ENCODE peak calls at places on chromosome 4, in five cellular contexts. One of them, this sample, is unnamed.

GRCh38 chr4:121072836-121073362 is 564 bp upstream of the NDNF start:
- DNase-seq in GM12878: no peak
- DNase-seq in SK-N-SH: peak; percentile 25
- DNase-seq in HepG2: no peak
- DNase-seq in K562: no peak
- DNase-seq in this sample: no peak

GRCh38 chr4:11904117-11904535 is 475.4 kb upstream of the HS3ST1 start:
- DNase-seq in GM12878: no peak
- DNase-seq in SK-N-SH: no peak
- DNase-seq in HepG2: no peak
- DNase-seq in K562: no peak
- DNase-seq in this sample: no peak

GRCh38 chr4:158758142-158758541 is 10.7 kb upstream of the FNIP2 start:
- DNase-seq in GM12878: no peak
- DNase-seq in SK-N-SH: no peak
- DNase-seq in HepG2: no peak
- DNase-seq in K562: no peak
- DNase-seq in this sample: peak; percentile 54

GRCh38 chr4:87579478-87579877 is 28.9 kb upstream of the DSPP start:
- DNase-seq in GM12878: no peak
- DNase-seq in SK-N-SH: peak; percentile 41
- DNase-seq in HepG2: no peak
- DNase-seq in K562: no peak
- DNase-seq in this sample: no peak

GRCh38 chr4:88159137-88159725 is 792 bp upstream of the ABCG2 start:
- DNase-seq in GM12878: no peak
- DNase-seq in SK-N-SH: no peak
- DNase-seq in HepG2: peak; percentile 44
- DNase-seq in K562: no peak
- DNase-seq in this sample: no peak

GRCh38 chr4:5139141-5139540 is 87.9 kb downstream of the STK32B start:
- DNase-seq in GM12878: no peak
- DNase-seq in SK-N-SH: no peak
- DNase-seq in HepG2: no peak
- DNase-seq in K562: no peak
- DNase-seq in this sample: no peak

GRCh38 chr4:78414116-78414515 is 137.5 kb upstream of the ANXA3 start:
- DNase-seq in GM12878: no peak
- DNase-seq in SK-N-SH: no peak
- DNase-seq in HepG2: no peak
- DNase-seq in K562: no peak
- DNase-seq in this sample: no peak

GRCh38 chr4:153488006-153488718 is 22.0 kb downstream of the TMEM131L start:
- DNase-seq in GM12878: peak; percentile 94
- DNase-seq in SK-N-SH: no peak
- DNase-seq in HepG2: no peak
- DNase-seq in K562: no peak
- DNase-seq in this sample: peak; percentile 53

GRCh38 chr4:99013402-99013843 is 17.9 kb downstream of the METAP1 start:
- DNase-seq in GM12878: no peak
- DNase-seq in SK-N-SH: no peak
- DNase-seq in HepG2: peak; percentile 57
- DNase-seq in K562: no peak
- DNase-seq in this sample: peak; percentile 4

GRCh38 chr4:106766519-106766918 is 269.6 kb downstream of the DKK2 start:
- DNase-seq in GM12878: no peak
- DNase-seq in SK-N-SH: no peak
- DNase-seq in HepG2: no peak
- DNase-seq in K562: no peak
- DNase-seq in this sample: no peak

GRCh38 chr4:145881991-145882390 is 56.6 kb downstream of the ZNF827 start:
- DNase-seq in GM12878: no peak
- DNase-seq in SK-N-SH: no peak
- DNase-seq in HepG2: no peak
- DNase-seq in K562: no peak
- DNase-seq in this sample: no peak

GRCh38 chr4:176534566-176534965 is 214.8 kb downstream of the SPCS3 start:
- DNase-seq in GM12878: no peak
- DNase-seq in SK-N-SH: no peak
- DNase-seq in HepG2: no peak
- DNase-seq in K562: no peak
- DNase-seq in this sample: peak; percentile 95

GRCh38 chr4:126719803-126720202 is 913.0 kb upstream of the INTU start:
- DNase-seq in GM12878: no peak
- DNase-seq in SK-N-SH: no peak
- DNase-seq in HepG2: no peak
- DNase-seq in K562: no peak
- DNase-seq in this sample: no peak

GRCh38 chr4:104524591-104524990 is 29.9 kb upstream of the CXXC4 start:
- DNase-seq in GM12878: no peak
- DNase-seq in SK-N-SH: no peak
- DNase-seq in HepG2: no peak
- DNase-seq in K562: no peak
- DNase-seq in this sample: peak; percentile 43

GRCh38 chr4:184669251-184669650 is 19.7 kb downstream of the PRIMPOL start:
- DNase-seq in GM12878: no peak
- DNase-seq in SK-N-SH: no peak
- DNase-seq in HepG2: no peak
- DNase-seq in K562: no peak
- DNase-seq in this sample: no peak

GRCh38 chr4:129929052-129929451 is 833.1 kb downstream of the C4orf33 start:
- DNase-seq in GM12878: no peak
- DNase-seq in SK-N-SH: peak; percentile 8
- DNase-seq in HepG2: no peak
- DNase-seq in K562: no peak
- DNase-seq in this sample: no peak

GRCh38 chr4:87240341-87240740 is 19.9 kb upstream of the KLHL8 start:
- DNase-seq in GM12878: no peak
- DNase-seq in SK-N-SH: no peak
- DNase-seq in HepG2: no peak
- DNase-seq in K562: no peak
- DNase-seq in this sample: no peak

GRCh38 chr4:77959566-77960338 is 97.1 kb downstream of the MRPL1 start:
- DNase-seq in GM12878: peak; percentile 12
- DNase-seq in SK-N-SH: peak; percentile 37
- DNase-seq in HepG2: peak; percentile 63
- DNase-seq in K562: peak; percentile 42
- DNase-seq in this sample: peak; percentile 57

GRCh38 chr4:99201687-99202086 is 17.4 kb downstream of the ADH6 start:
- DNase-seq in GM12878: no peak
- DNase-seq in SK-N-SH: no peak
- DNase-seq in HepG2: no peak
- DNase-seq in K562: no peak
- DNase-seq in this sample: peak; percentile 55

GRCh38 chr4:5878359-5878758 is 14.5 kb downstream of the CRMP1 start:
- DNase-seq in GM12878: no peak
- DNase-seq in SK-N-SH: no peak
- DNase-seq in HepG2: no peak
- DNase-seq in K562: no peak
- DNase-seq in this sample: no peak

GRCh38 chr4:44438687-44439086 is 9.9 kb downstream of the KCTD8 start:
- DNase-seq in GM12878: no peak
- DNase-seq in SK-N-SH: no peak
- DNase-seq in HepG2: no peak
- DNase-seq in K562: no peak
- DNase-seq in this sample: no peak

GRCh38 chr4:23438764-23439163 is 451.1 kb downstream of the PPARGC1A start:
- DNase-seq in GM12878: no peak
- DNase-seq in SK-N-SH: no peak
- DNase-seq in HepG2: no peak
- DNase-seq in K562: no peak
- DNase-seq in this sample: no peak

GRCh38 chr4:35966558-35966957 is 277.8 kb downstream of the ARAP2 start:
- DNase-seq in GM12878: no peak
- DNase-seq in SK-N-SH: no peak
- DNase-seq in HepG2: no peak
- DNase-seq in K562: no peak
- DNase-seq in this sample: no peak

GRCh38 chr4:72571337-72571736 is 2.3 kb upstream of the ADAMTS3 start:
- DNase-seq in GM12878: no peak
- DNase-seq in SK-N-SH: no peak
- DNase-seq in HepG2: no peak
- DNase-seq in K562: no peak
- DNase-seq in this sample: no peak

GRCh38 chr4:106365613-106366012 is 3.0 kb downstream of the GIMD1 start:
- DNase-seq in GM12878: no peak
- DNase-seq in SK-N-SH: no peak
- DNase-seq in HepG2: peak; percentile 89
- DNase-seq in K562: no peak
- DNase-seq in this sample: peak; percentile 95

GRCh38 chr4:101169044-101170014 is 178.0 kb downstream of the PPP3CA start:
- DNase-seq in GM12878: peak; percentile 47
- DNase-seq in SK-N-SH: peak; percentile 29
- DNase-seq in HepG2: peak; percentile 83
- DNase-seq in K562: peak; percentile 5
- DNase-seq in this sample: peak; percentile 65

GRCh38 chr4:59644765-59645164 is 1555.4 kb upstream of the ADGRL3 start:
- DNase-seq in GM12878: no peak
- DNase-seq in SK-N-SH: no peak
- DNase-seq in HepG2: no peak
- DNase-seq in K562: no peak
- DNase-seq in this sample: no peak

GRCh38 chr4:128600996-128601857 is 208.3 kb upstream of the JADE1 start:
- DNase-seq in GM12878: no peak
- DNase-seq in SK-N-SH: peak; percentile 31
- DNase-seq in HepG2: peak; percentile 93
- DNase-seq in K562: peak; percentile 53
- DNase-seq in this sample: peak; percentile 97

GRCh38 chr4:80309301-80310004 is 26.1 kb upstream of the CFAP299 start:
- DNase-seq in GM12878: no peak
- DNase-seq in SK-N-SH: no peak
- DNase-seq in HepG2: no peak
- DNase-seq in K562: no peak
- DNase-seq in this sample: peak; percentile 96

GRCh38 chr4:2260336-2261109 is 1.4 kb downstream of the MXD4 start:
- DNase-seq in GM12878: no peak
- DNase-seq in SK-N-SH: no peak
- DNase-seq in HepG2: no peak
- DNase-seq in K562: no peak
- DNase-seq in this sample: no peak

GRCh38 chr4:111510535-111510934 is 634.7 kb upstream of the FAM241A start:
- DNase-seq in GM12878: no peak
- DNase-seq in SK-N-SH: no peak
- DNase-seq in HepG2: no peak
- DNase-seq in K562: no peak
- DNase-seq in this sample: peak; percentile 74
- TF ChIP-seq MXI1 in GM12878: no peak
- TF ChIP-seq MXI1 in SK-N-SH: no peak
- TF ChIP-seq MXI1 in HepG2: no peak
- TF ChIP-seq MXI1 in K562: no peak
- TF ChIP-seq MXI1 in this sample: no peak

GRCh38 chr4:89279385-89279784 is 28.2 kb downstream of the GPRIN3 start:
- DNase-seq in GM12878: no peak
- DNase-seq in SK-N-SH: no peak
- DNase-seq in HepG2: no peak
- DNase-seq in K562: no peak
- DNase-seq in this sample: no peak

GRCh38 chr4:89273741-89274141 is 33.9 kb downstream of the GPRIN3 start:
- DNase-seq in GM12878: no peak
- DNase-seq in SK-N-SH: no peak
- DNase-seq in HepG2: no peak
- DNase-seq in K562: no peak
- DNase-seq in this sample: no peak

GRCh38 chr4:89275587-89275986 is 32.0 kb downstream of the GPRIN3 start:
- DNase-seq in GM12878: no peak
- DNase-seq in SK-N-SH: no peak
- DNase-seq in HepG2: no peak
- DNase-seq in K562: no peak
- DNase-seq in this sample: no peak

GRCh38 chr4:89276296-89276695 is 31.3 kb downstream of the GPRIN3 start:
- DNase-seq in GM12878: no peak
- DNase-seq in SK-N-SH: no peak
- DNase-seq in HepG2: no peak
- DNase-seq in K562: no peak
- DNase-seq in this sample: no peak

DNA sequence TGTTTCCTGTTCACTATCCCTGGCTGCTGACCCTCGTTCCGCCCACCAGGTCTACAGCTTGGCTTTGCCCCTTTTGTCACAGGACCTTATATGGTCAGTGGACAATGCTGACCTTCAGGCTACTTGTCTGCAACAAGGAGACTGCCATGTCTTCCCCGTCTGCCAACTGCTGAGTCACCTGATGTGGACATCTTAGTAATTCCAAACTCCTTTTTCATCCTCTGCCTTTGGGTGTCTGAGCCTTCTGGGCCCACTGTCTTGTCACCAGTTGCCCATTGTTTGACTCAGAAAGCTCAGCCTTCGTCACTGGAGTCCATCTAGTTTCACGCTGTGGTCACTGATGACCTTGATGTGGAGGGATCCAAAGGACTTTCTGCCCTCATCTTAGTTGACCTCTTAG is 30.2 kb downstream of the GPRIN3 start:
- DNase-seq in GM12878: no peak
- DNase-seq in SK-N-SH: no peak
- DNase-seq in HepG2: no peak
- DNase-seq in K562: no peak
- DNase-seq in this sample: no peak
- TF ChIP-seq MXI1 in GM12878: no peak
- TF ChIP-seq MXI1 in SK-N-SH: no peak
- TF ChIP-seq MXI1 in HepG2: no peak
- TF ChIP-seq MXI1 in K562: no peak
- TF ChIP-seq MXI1 in this sample: no peak

DNA sequence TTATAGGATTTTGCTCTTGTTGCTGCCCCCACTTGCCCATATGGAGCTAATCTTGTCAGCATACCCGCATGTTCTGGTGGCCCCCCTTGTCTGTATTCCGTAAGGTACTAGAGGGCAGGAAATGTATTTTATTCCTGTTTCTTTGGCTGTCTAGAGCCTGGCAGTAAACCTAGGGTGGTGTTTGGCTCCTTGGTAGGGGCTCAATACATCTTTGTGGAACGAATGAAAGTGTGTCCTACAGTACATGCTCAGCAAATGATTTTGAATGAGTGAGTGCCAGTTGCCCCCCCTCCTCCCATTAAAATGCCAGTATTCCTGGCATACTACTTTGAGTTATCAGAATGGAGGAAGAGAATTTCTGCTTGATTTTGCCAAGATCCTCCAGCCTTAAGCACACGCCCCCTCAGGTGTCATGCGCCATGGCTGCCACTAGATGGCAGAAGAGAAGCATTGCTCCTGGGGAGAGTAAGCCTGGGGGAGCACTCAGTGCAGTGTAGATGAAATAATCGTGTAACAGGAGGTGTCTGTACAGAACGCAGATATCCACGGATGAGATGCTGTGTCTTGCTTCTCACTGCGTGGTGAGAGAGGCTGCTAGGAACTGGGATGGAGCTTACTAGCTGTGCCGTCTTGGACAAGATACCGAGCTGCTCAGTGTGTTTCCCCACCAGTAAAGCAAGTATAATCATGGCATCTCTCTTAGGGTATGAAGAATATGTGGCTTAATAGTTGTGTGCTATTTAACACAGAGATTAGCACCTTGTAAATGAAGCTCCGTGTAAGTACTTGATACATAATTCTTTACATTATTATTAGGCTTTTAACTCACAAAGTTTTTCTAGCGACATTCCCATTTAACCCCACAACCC is 17.2 kb upstream of the RNF212 start:
- DNase-seq in GM12878: peak; percentile 57
- DNase-seq in SK-N-SH: peak; percentile 79
- DNase-seq in HepG2: peak; percentile 56
- DNase-seq in K562: peak; percentile 86
- DNase-seq in this sample: peak; percentile 76
- TF ChIP-seq MXI1 in GM12878: no peak
- TF ChIP-seq MXI1 in SK-N-SH: no peak
- TF ChIP-seq MXI1 in HepG2: no peak
- TF ChIP-seq MXI1 in K562: no peak
- TF ChIP-seq MXI1 in this sample: no peak

GRCh38 chr4:29066856-29067255 is 1653.3 kb upstream of the PCDH7 start:
- DNase-seq in GM12878: no peak
- DNase-seq in SK-N-SH: no peak
- DNase-seq in HepG2: no peak
- DNase-seq in K562: no peak
- DNase-seq in this sample: peak; percentile 34
- TF ChIP-seq MXI1 in GM12878: no peak
- TF ChIP-seq MXI1 in SK-N-SH: no peak
- TF ChIP-seq MXI1 in HepG2: no peak
- TF ChIP-seq MXI1 in K562: no peak
- TF ChIP-seq MXI1 in this sample: no peak